ENCODE peak calls at places on chromosomes 11 and 22, in four cellular contexts. J is psoas muscle; D is effector memory CD4-positive, alpha-beta T cell; N is GM23248. A is an unnamed sample.

GRCh38 chr11:130510407-130511006 is 62.1 kb downstream of the ADAMTS15 start:
- DNase-seq in J (no peak), D (no peak), N (no peak), A (no peak)

GRCh38 chr11:20488352-20488751 is 100.8 kb downstream of the PRMT3 start:
- DNase-seq in J (no peak), D (no peak), N (no peak), A (no peak)

GRCh38 chr11:74018331-74019005 is 9.6 kb upstream of the UCP3 start:
- DNase-seq in J (peak; percentile 98), D (no peak), N (peak; percentile 91), A (peak; percentile 94)

GRCh38 chr11:104614117-104614716 is 284.0 kb downstream of the CASP12 start:
- DNase-seq in J (no peak), D (no peak), N (no peak), A (no peak)

GRCh38 chr22:39994046-39994565 is 648 bp upstream of the FAM83F start:
- DNase-seq in J (no peak), D (peak; percentile 37), N (no peak), A (no peak)

GRCh38 chr11:128431931-128432330 is 155.4 kb downstream of the ETS1 start:
- DNase-seq in J (no peak), D (no peak), N (no peak), A (no peak)

GRCh38 chr22:25903294-25903693 is 161.3 kb downstream of the MYO18B start:
- DNase-seq in J (no peak), D (no peak), N (no peak), A (no peak)

GRCh38 chr11:105861225-105861624 is 160.8 kb downstream of the MSANTD4 start:
- DNase-seq in J (no peak), D (no peak), N (no peak), A (no peak)

GRCh38 chr11:10310301-10310841 is 5.5 kb downstream of the ADM start:
- DNase-seq in J (no peak), D (no peak), N (peak; percentile 43), A (no peak)

GRCh38 chr11:8352852-8353505 is 89.3 kb upstream of the LMO1 start:
- DNase-seq in J (no peak), D (no peak), N (no peak), A (no peak)

GRCh38 chr22:42895087-42895486 is 38.0 kb upstream of the ARFGAP3 start:
- DNase-seq in J (no peak), D (no peak), N (no peak), A (no peak)

GRCh38 chr11:94171693-94172440 is 43.2 kb downstream of the PANX1 start:
- DNase-seq in J (no peak), D (no peak), N (peak; percentile 68), A (no peak)

GRCh38 chr11:76025068-76025467 is 181.2 kb downstream of the WNT11 start:
- DNase-seq in J (no peak), D (no peak), N (peak; percentile 66), A (no peak)

GRCh38 chr22:25488244-25489020 is 76.0 kb upstream of the GRK3 start:
- DNase-seq in J (peak; percentile 72), D (no peak), N (peak; percentile 93), A (peak; percentile 64)

GRCh38 chr11:34234086-34234740 is 123.6 kb downstream of the ABTB2 start:
- DNase-seq in J (no peak), D (peak; percentile 75), N (peak; percentile 73), A (no peak)

GRCh38 chr22:45976351-45977002 is 485 bp downstream of the WNT7B start:
- DNase-seq in J (no peak), D (no peak), N (peak; percentile 30), A (no peak)

GRCh38 chr11:17775035-17775348 is 40.4 kb downstream of the KCNC1 start:
- DNase-seq in J (no peak), D (no peak), N (no peak), A (no peak)

GRCh38 chr22:23686416-23687024 is 4.3 kb upstream of the RGL4 start:
- DNase-seq in J (no peak), D (no peak), N (no peak), A (no peak)

GRCh38 chr11:12090061-12090572 is 20.3 kb upstream of the MICAL2 start:
- DNase-seq in J (no peak), D (no peak), N (peak; percentile 62), A (no peak)

GRCh38 chr11:10931761-10932700 is 74.2 kb upstream of the ZBED5 start:
- DNase-seq in J (peak; percentile 75), D (no peak), N (no peak), A (peak; percentile 75)

GRCh38 chr11:125626381-125626950 is 1.5 kb downstream of the CHEK1 start:
- DNase-seq in J (no peak), D (peak; percentile 3), N (peak; percentile 72), A (no peak)

GRCh38 chr11:113014262-113014661 is 53.0 kb downstream of the NCAM1 start:
- DNase-seq in J (no peak), D (no peak), N (peak; percentile 4), A (no peak)

GRCh38 chr11:73539506-73540084 is 58.3 kb downstream of the FAM168A start:
- DNase-seq in J (no peak), D (no peak), N (no peak), A (no peak)

GRCh38 chr22:29445508-29445907 is 7.1 kb downstream of the RFPL1 start:
- DNase-seq in J (no peak), D (no peak), N (no peak), A (no peak)

GRCh38 chr11:14974021-14974698 is 2.0 kb upstream of the CALCA start:
- DNase-seq in J (no peak), D (no peak), N (no peak), A (no peak)

GRCh38 chr11:19398273-19398672 is 157.5 kb upstream of the E2F8 start:
- DNase-seq in J (no peak), D (no peak), N (peak; percentile 28), A (no peak)

GRCh38 chr11:20934521-20934920 is 265.1 kb downstream of the NELL1 start:
- DNase-seq in J (no peak), D (no peak), N (no peak), A (no peak)

GRCh38 chr11:126152586-126152985 is 58.9 kb downstream of the RPUSD4 start:
- DNase-seq in J (no peak), D (no peak), N (no peak), A (no peak)

GRCh38 chr11:5933116-5933515 is 8.9 kb upstream of the OR56A3 start:
- DNase-seq in J (no peak), D (no peak), N (no peak), A (no peak)

GRCh38 chr11:75272821-75273301 is 32.3 kb downstream of the TPBGL start:
- DNase-seq in J (no peak), D (no peak), N (no peak), A (peak; percentile 24)

GRCh38 chr11:69983571-69983877 is 94.6 kb upstream of the ANO1 start:
- DNase-seq in J (no peak), D (no peak), N (no peak), A (no peak)

GRCh38 chr22:44357962-44358553 is 45.3 kb upstream of the SHISAL1 start:
- DNase-seq in J (peak; percentile 46), D (no peak), N (no peak), A (peak; percentile 21)

GRCh38 chr11:131546218-131546895 is 175.9 kb downstream of the NTM start:
- DNase-seq in J (no peak), D (no peak), N (no peak), A (no peak)
- H3K4me3 ChIP-seq in J (peak overlapping the region; percentile 28), D (no peak overlapping the region), N (no peak overlapping the region), A (no peak overlapping the region)

GRCh38 chr22:12613199-12613598 is 2914.8 kb upstream of the OR11H1 start:
- DNase-seq in J (no peak), D (no peak), N (no peak), A (no peak)
- H3K9me3 ChIP-seq in J (peaks cover 5% of the 10 kb centered on the region), D (no peaks in the 10 kb centered on the region), N (no peaks in the 10 kb centered on the region), A (no peaks in the 10 kb centered on the region)

GRCh38 chr11:122114976-122115375 is 1.0 kb downstream of the BLID start:
- DNase-seq in J (no peak), D (no peak), N (peak; percentile 63), A (no peak)
- H3K27ac ChIP-seq in J (no peak overlapping the region), D (no peak overlapping the region), N (peak overlapping the region; percentile 62), A (no peak overlapping the region)

GRCh38 chr11:32436751-32437405 is 1.5 kb upstream of the WT1 start:
- DNase-seq in J (no peak), D (no peak), N (no peak), A (no peak)
- H3K4me3 ChIP-seq in J (no peak overlapping the region), D (no peak overlapping the region), N (no peak overlapping the region), A (no peak overlapping the region)

DNA sequence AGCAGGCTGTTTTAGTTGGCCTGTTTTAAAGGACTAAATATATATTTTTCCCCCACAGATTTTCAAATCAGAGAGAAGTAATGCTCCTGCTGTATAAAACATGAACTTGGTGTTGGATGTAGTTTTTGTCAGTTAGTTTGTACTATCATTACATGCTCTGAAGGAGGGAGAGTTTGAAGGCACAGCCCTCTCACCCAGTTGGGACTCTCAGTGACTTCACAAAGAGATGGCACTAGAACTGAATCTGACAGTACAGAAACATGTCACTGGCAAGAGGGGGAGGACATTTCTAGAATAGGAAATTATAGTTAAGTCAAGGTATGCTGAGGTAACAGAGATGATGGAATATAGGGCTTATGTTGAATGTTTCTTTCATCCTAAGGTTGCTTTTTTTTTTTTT is 21.0 kb upstream of the C1QTNF4 start:
- DNase-seq in J (no peak), D (no peak), N (no peak), A (no peak)
- H3K9me3 ChIP-seq in J (no peaks in the 10 kb centered on the region), D (no peaks in the 10 kb centered on the region), N (no peaks in the 10 kb centered on the region), A (no peaks in the 10 kb centered on the region)

DNA sequence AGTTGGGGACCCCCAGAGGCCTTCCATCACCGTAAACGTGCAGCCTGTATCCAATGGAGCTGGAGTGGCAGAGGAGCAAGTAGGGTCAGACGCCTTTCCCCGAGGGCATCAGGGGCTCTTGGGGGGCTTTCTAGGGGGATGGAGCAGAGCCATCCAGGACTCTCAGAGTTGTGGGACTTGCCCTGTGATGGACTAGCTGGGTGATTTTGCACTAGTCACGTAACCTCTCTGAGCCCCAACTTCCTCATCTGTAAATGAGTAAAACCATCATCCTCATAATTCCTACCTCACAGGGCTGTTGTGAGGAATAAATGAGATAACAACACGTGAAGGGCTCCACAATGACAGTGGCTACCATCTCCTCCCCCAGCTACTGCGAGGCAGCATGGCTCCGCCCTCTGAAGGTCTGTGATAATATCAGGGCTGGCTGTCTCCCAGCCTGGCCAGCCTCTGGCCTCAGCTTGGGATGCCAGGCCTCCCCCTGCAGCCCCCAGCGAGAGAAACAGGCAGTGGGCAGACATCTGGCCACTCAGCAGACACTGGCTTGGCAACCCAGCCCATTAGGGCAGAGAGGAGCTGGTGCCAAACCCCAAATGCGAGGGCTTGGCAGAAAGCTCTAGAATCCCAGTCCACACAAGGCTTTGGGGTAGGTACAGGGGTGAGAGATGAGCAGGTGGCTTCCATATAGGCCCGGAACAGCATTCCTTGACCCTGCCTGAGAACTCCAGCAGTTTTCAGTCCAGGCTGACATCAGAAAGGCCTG is 6.7 kb downstream of the USP2 start:
- DNase-seq in J (peak; percentile 73), D (no peak), N (peak; percentile 55), A (no peak)
- H3K27ac ChIP-seq in J (peak overlapping the region; percentile 97), D (no peak overlapping the region), N (no peak overlapping the region), A (no peak overlapping the region)

GRCh38 chr11:1546536-1547466 is 25.3 kb downstream of the DUSP8 start:
- DNase-seq in J (peak; percentile 76), D (no peak), N (peak; percentile 72), A (peak; percentile 83)
- H3K4me3 ChIP-seq in J (peak overlapping the region; percentile 63), D (peak overlapping the region; percentile 40), N (peak overlapping the region; percentile 29), A (peak overlapping the region; percentile 39)

DNA sequence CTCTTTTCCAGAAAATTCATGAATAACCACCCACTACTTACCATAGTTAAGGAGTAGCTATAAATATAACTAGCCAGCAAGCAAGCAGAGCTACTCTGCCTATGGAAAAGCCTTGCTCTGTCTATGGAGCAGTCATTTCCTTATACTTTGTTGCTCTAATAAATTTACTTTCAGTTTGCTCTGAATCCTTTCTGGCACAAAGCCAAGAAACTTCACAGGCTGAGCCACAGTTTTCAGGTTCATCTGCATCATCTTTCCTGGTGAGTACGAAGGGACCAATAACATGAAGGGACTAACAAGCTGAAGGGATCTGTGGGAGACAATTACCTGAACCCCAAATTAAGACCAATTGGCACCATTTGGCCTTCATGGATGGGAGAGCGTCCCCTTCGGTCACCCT is 4.6 kb downstream of the OR4C45 start:
- DNase-seq in J (no peak), D (no peak), N (no peak), A (no peak)
- H3K9me3 ChIP-seq in J (no peaks in the 10 kb centered on the region), D (no peaks in the 10 kb centered on the region), N (no peaks in the 10 kb centered on the region), A (peaks cover 17% of the 10 kb centered on the region)

A was measured in left lung.